ENCODE peak calls at places on chromosomes 11 and 22, in nine cellular contexts. S is mucosa of descending colon, Z is cardiac muscle cell, K is GM12865, H is RWPE2, X is fibroblast of pulmonary artery, O is Panc1, E is stomach, N is astrocyte of the spinal cord. A is an unnamed sample.

GRCh38 chr22:25514436-25514835 is 50.0 kb upstream of the GRK3 start:
- DNase-seq in X (no peak), Z (no peak), N (no peak), K (no peak), H (no peak), S (no peak), O (no peak), E (no peak), A (no peak)

GRCh38 chr11:12901874-12902481 is 107.1 kb upstream of the RASSF10 start:
- DNase-seq in K (no peak), E (no peak), Z (no peak), X (no peak), N (no peak), H (no peak), S (no peak), O (no peak), A (no peak)

GRCh38 chr11:67066333-67066709 is 9.7 kb downstream of the RHOD start:
- DNase-seq in Z (no peak), O (no peak), H (no peak), E (no peak), S (no peak), X (no peak), K (no peak), N (no peak), A (no peak)

GRCh38 chr11:73478737-73479347 is 102.6 kb downstream of the RELT start:
- DNase-seq in H (no peak), X (peak; percentile 47), S (no peak), O (peak; percentile 27), Z (peak; percentile 54), E (no peak), K (peak; percentile 14), N (peak; percentile 41), A (no peak)

GRCh38 chr22:26374645-26375044 is 54.4 kb upstream of the ASPHD2 start:
- DNase-seq in S (no peak), Z (no peak), E (no peak), H (no peak), O (no peak), K (no peak), X (no peak), N (no peak), A (no peak)

GRCh38 chr11:35651263-35651662 is 11.3 kb upstream of the TRIM44 start:
- DNase-seq in K (no peak), E (no peak), N (no peak), S (no peak), Z (no peak), H (no peak), O (no peak), X (no peak), A (no peak)

GRCh38 chr22:31451709-31452571 is 37.7 kb downstream of the EIF4ENIF1 start:
- DNase-seq in X (peak; percentile 72), O (peak; percentile 22), Z (peak; percentile 69), H (no peak), S (no peak), E (no peak), N (peak; percentile 43), K (peak; percentile 65), A (no peak)

GRCh38 chr22:45418770-45419138 is 5.3 kb downstream of the RIBC2 start:
- DNase-seq in Z (no peak), E (no peak), H (no peak), X (no peak), N (no peak), S (no peak), O (no peak), K (no peak), A (no peak)

GRCh38 chr11:60925685-60926267 is 1.5 kb downstream of the TMEM132A start:
- DNase-seq in O (no peak), K (no peak), E (no peak), X (peak; percentile 66), Z (peak; percentile 11), H (no peak), N (no peak), S (no peak), A (no peak)

GRCh38 chr11:61343792-61344745 is 11.0 kb downstream of the TKFC start:
- DNase-seq in X (no peak), H (no peak), E (no peak), K (no peak), N (no peak), Z (no peak), S (no peak), O (no peak), A (no peak)

GRCh38 chr11:34026432-34026831 is 25.1 kb upstream of the CAPRIN1 start:
- DNase-seq in S (no peak), X (no peak), O (no peak), H (no peak), K (no peak), Z (no peak), N (no peak), E (no peak), A (no peak)

GRCh38 chr11:77981346-77981947 is 13.0 kb downstream of the INTS4 start:
- DNase-seq in O (no peak), Z (peak; percentile 44), E (no peak), X (peak; percentile 8), S (no peak), N (no peak), K (no peak), H (no peak), A (no peak)

GRCh38 chr11:19821993-19822392 is 109.4 kb downstream of the NAV2 start:
- DNase-seq in E (no peak), O (no peak), Z (no peak), H (no peak), S (no peak), N (no peak), X (no peak), K (no peak), A (no peak)

GRCh38 chr11:19821412-19821875 is 108.8 kb downstream of the NAV2 start:
- DNase-seq in O (no peak), K (no peak), H (no peak), Z (no peak), S (no peak), X (no peak), E (no peak), N (no peak), A (no peak)

GRCh38 chr11:19820100-19820499 is 107.5 kb downstream of the NAV2 start:
- DNase-seq in O (no peak), S (no peak), E (no peak), X (no peak), H (no peak), K (no peak), N (peak; percentile 50), Z (peak; percentile 42), A (no peak)

GRCh38 chr11:19819148-19819547 is 106.5 kb downstream of the NAV2 start:
- DNase-seq in H (no peak), N (no peak), E (no peak), S (no peak), O (no peak), Z (no peak), K (no peak), X (no peak), A (no peak)

GRCh38 chr11:19822531-19822930 is 109.9 kb downstream of the NAV2 start:
- DNase-seq in O (no peak), X (no peak), N (no peak), S (no peak), Z (no peak), E (no peak), K (no peak), H (no peak), A (no peak)
- TF ChIP-seq CTCF in O (no peak), X (no peak), N (no peak), S (no peak), Z (no peak), E (no peak), K (no peak), H (no peak), A (no peak)

GRCh38 chr11:83061883-83062282 is 9.8 kb downstream of the RAB30 start:
- DNase-seq in X (no peak), O (no peak), K (peak; percentile 92), S (no peak), Z (no peak), H (no peak), E (no peak), N (no peak), A (no peak)

GRCh38 chr11:83064011-83064410 is 7.7 kb downstream of the RAB30 start:
- DNase-seq in X (no peak), Z (no peak), E (no peak), S (no peak), K (no peak), N (no peak), H (no peak), O (no peak), A (no peak)

GRCh38 chr11:83068573-83068972 is 3.1 kb downstream of the RAB30 start:
- DNase-seq in N (no peak), K (no peak), X (no peak), E (no peak), Z (no peak), O (no peak), H (no peak), S (no peak), A (no peak)

GRCh38 chr11:83060965-83061364 is 10.7 kb downstream of the RAB30 start:
- DNase-seq in O (no peak), S (no peak), E (no peak), Z (no peak), X (no peak), K (no peak), N (no peak), H (no peak), A (no peak)

GRCh38 chr11:83063073-83063754 is 8.5 kb downstream of the RAB30 start:
- DNase-seq in O (no peak), Z (peak; percentile 35), H (no peak), X (peak; percentile 60), K (peak; percentile 87), E (no peak), S (no peak), N (peak; percentile 81), A (no peak)
- H3K4me3 ChIP-seq in O (no peak overlapping the region), Z (no peak overlapping the region), H (no peak overlapping the region), X (no peak overlapping the region), K (peak overlapping the region; percentile 53), E (no peak overlapping the region), S (no peak overlapping the region), N (no peak overlapping the region), A (no peak overlapping the region)

DNA sequence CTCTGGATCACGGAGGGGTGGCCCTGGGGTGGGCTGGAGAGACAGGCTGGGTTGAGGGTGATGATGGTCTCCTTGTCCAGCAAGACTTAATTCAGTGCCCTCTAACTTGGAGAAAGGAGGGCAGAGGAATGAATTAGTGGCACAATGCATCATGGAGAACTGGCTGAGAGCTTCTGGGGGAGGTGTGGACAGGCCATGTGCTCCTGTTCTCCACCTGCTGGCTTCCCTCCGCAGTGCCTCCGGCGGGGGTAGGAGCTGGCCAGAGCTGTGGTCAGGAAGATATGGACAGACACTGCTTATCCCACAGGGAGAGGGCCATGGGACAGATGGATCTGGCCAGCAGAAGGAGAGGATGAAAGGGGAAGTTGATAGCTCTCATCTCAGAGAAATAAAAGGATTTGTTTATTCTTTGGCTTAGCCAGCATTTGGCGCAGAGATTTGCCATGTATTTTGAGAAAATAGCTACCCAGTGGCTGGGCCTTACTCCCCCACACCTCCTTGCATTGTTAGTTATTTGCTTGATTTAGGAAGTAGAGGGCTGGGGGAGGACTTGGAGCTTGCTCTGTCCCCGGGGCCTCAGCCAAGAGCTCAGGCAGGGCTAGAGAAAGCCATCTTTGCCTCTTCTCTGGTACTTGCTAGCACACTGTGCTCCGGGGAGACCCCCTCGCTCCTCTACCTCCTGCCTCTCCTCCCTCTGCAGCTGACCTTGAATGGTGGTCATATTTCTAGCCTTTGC is 93.2 kb downstream of the SCN3B start:
- DNase-seq in X (peak; percentile 78), K (no peak), O (no peak), E (peak; percentile 49), H (no peak), S (no peak), Z (peak; percentile 56), N (peak; percentile 38), A (no peak)
- TF ChIP-seq CTCF in X (peak; percentile 50), K (no peak), O (peak; percentile 63), E (no peak), H (no peak), S (no peak), Z (peak; percentile 45), N (peak; percentile 55), A (peak; percentile 7)

GRCh38 chr11:128515766-128516466 is 71.4 kb downstream of the ETS1 start:
- DNase-seq in S (no peak), K (no peak), O (no peak), H (no peak), Z (no peak), E (no peak), X (no peak), N (no peak), A (no peak)
- H3K4me3 ChIP-seq in S (no peak overlapping the region), K (peak overlapping the region; percentile 93), O (no peak overlapping the region), H (no peak overlapping the region), Z (no peak overlapping the region), E (no peak overlapping the region), X (peak overlapping the region; percentile 29), N (no peak overlapping the region), A (no peak overlapping the region)

A was measured in transverse colon.